ENCODE peak calls at places on chromosomes 7 and 10, in nine cellular contexts. One of them, this sample, is unnamed.

GRCh38 chr7:2931034-2931415 is 86.9 kb upstream of the GNA12 start:
- DNase-seq in spleen: peak
- DNase-seq in foreskin keratinocyte: no peak
- DNase-seq in MCF 10A: no peak
- DNase-seq in mucosa of descending colon: no peak
- DNase-seq in mesothelial cell of epicardium: no peak
- DNase-seq in PC-3: no peak
- DNase-seq in transverse colon: no peak
- DNase-seq in epithelial cell of esophagus: no peak
- DNase-seq in this sample: no peak

GRCh38 chr7:25369794-25370193 is 141.5 kb upstream of the NPVF start:
- DNase-seq in spleen: no peak
- DNase-seq in foreskin keratinocyte: no peak
- DNase-seq in MCF 10A: no peak
- DNase-seq in mucosa of descending colon: no peak
- DNase-seq in mesothelial cell of epicardium: no peak
- DNase-seq in PC-3: no peak
- DNase-seq in transverse colon: no peak
- DNase-seq in epithelial cell of esophagus: no peak
- DNase-seq in this sample: no peak

GRCh38 chr10:90289037-90289436 is 568.8 kb downstream of the HTR7 start:
- DNase-seq in spleen: no peak
- DNase-seq in foreskin keratinocyte: no peak
- DNase-seq in MCF 10A: no peak
- DNase-seq in mucosa of descending colon: no peak
- DNase-seq in mesothelial cell of epicardium: no peak
- DNase-seq in PC-3: peak
- DNase-seq in transverse colon: no peak
- DNase-seq in epithelial cell of esophagus: peak
- DNase-seq in this sample: no peak

GRCh38 chr10:30491204-30491603 is 57.2 kb downstream of the MAP3K8 start:
- DNase-seq in spleen: no peak
- DNase-seq in foreskin keratinocyte: peak
- DNase-seq in MCF 10A: peak
- DNase-seq in mucosa of descending colon: no peak
- DNase-seq in mesothelial cell of epicardium: no peak
- DNase-seq in PC-3: peak
- DNase-seq in transverse colon: no peak
- DNase-seq in epithelial cell of esophagus: peak
- DNase-seq in this sample: no peak

GRCh38 chr10:121772406-121772805 is 155.4 kb downstream of the ATE1 start:
- DNase-seq in spleen: no peak
- DNase-seq in foreskin keratinocyte: no peak
- DNase-seq in MCF 10A: no peak
- DNase-seq in mucosa of descending colon: no peak
- DNase-seq in mesothelial cell of epicardium: no peak
- DNase-seq in PC-3: no peak
- DNase-seq in transverse colon: no peak
- DNase-seq in epithelial cell of esophagus: no peak
- DNase-seq in this sample: no peak

GRCh38 chr7:121505021-121505420 is 108.9 kb upstream of the FAM3C start:
- DNase-seq in spleen: no peak
- DNase-seq in foreskin keratinocyte: peak
- DNase-seq in MCF 10A: no peak
- DNase-seq in mucosa of descending colon: no peak
- DNase-seq in mesothelial cell of epicardium: no peak
- DNase-seq in PC-3: peak
- DNase-seq in transverse colon: no peak
- DNase-seq in epithelial cell of esophagus: no peak
- DNase-seq in this sample: no peak

GRCh38 chr7:44884553-44885393 is 557 bp downstream of the PURB start:
- DNase-seq in spleen: peak
- DNase-seq in foreskin keratinocyte: no peak
- DNase-seq in MCF 10A: peak
- DNase-seq in mucosa of descending colon: peak
- DNase-seq in mesothelial cell of epicardium: peak
- DNase-seq in PC-3: peak
- DNase-seq in transverse colon: peak
- DNase-seq in epithelial cell of esophagus: peak
- DNase-seq in this sample: no peak

GRCh38 chr10:91036807-91037405 is 116.0 kb upstream of the ANKRD1 start:
- DNase-seq in spleen: no peak
- DNase-seq in foreskin keratinocyte: no peak
- DNase-seq in MCF 10A: peak
- DNase-seq in mucosa of descending colon: no peak
- DNase-seq in mesothelial cell of epicardium: no peak
- DNase-seq in PC-3: no peak
- DNase-seq in transverse colon: no peak
- DNase-seq in epithelial cell of esophagus: no peak
- DNase-seq in this sample: no peak

GRCh38 chr7:127571741-127572505 is 13.5 kb downstream of the GCC1 start:
- DNase-seq in spleen: no peak
- DNase-seq in foreskin keratinocyte: no peak
- DNase-seq in MCF 10A: no peak
- DNase-seq in mucosa of descending colon: no peak
- DNase-seq in mesothelial cell of epicardium: no peak
- DNase-seq in PC-3: no peak
- DNase-seq in transverse colon: no peak
- DNase-seq in epithelial cell of esophagus: no peak
- DNase-seq in this sample: no peak

GRCh38 chr10:77901743-77902142 is 24.8 kb downstream of the DLG5 start:
- DNase-seq in spleen: no peak
- DNase-seq in foreskin keratinocyte: no peak
- DNase-seq in MCF 10A: no peak
- DNase-seq in mucosa of descending colon: no peak
- DNase-seq in mesothelial cell of epicardium: no peak
- DNase-seq in PC-3: no peak
- DNase-seq in transverse colon: no peak
- DNase-seq in epithelial cell of esophagus: no peak
- DNase-seq in this sample: no peak

GRCh38 chr10:22229756-22230330 is 12.0 kb upstream of the EBLN1 start:
- DNase-seq in spleen: no peak
- DNase-seq in foreskin keratinocyte: no peak
- DNase-seq in MCF 10A: peak
- DNase-seq in mucosa of descending colon: no peak
- DNase-seq in mesothelial cell of epicardium: no peak
- DNase-seq in PC-3: peak
- DNase-seq in transverse colon: no peak
- DNase-seq in epithelial cell of esophagus: no peak
- DNase-seq in this sample: no peak

GRCh38 chr7:149727541-149728476 is 45.6 kb downstream of the ZNF467 start:
- DNase-seq in spleen: peak
- DNase-seq in foreskin keratinocyte: no peak
- DNase-seq in MCF 10A: no peak
- DNase-seq in mucosa of descending colon: no peak
- DNase-seq in mesothelial cell of epicardium: no peak
- DNase-seq in PC-3: no peak
- DNase-seq in transverse colon: no peak
- DNase-seq in epithelial cell of esophagus: no peak
- DNase-seq in this sample: no peak

GRCh38 chr7:44486693-44487092 is 3.8 kb downstream of the NUDCD3 start:
- DNase-seq in spleen: no peak
- DNase-seq in foreskin keratinocyte: peak
- DNase-seq in MCF 10A: peak
- DNase-seq in mucosa of descending colon: no peak
- DNase-seq in mesothelial cell of epicardium: no peak
- DNase-seq in PC-3: no peak
- DNase-seq in transverse colon: no peak
- DNase-seq in epithelial cell of esophagus: peak
- DNase-seq in this sample: no peak

GRCh38 chr7:116169060-116169459 is 41.3 kb upstream of the TES start:
- DNase-seq in spleen: no peak
- DNase-seq in foreskin keratinocyte: no peak
- DNase-seq in MCF 10A: no peak
- DNase-seq in mucosa of descending colon: no peak
- DNase-seq in mesothelial cell of epicardium: no peak
- DNase-seq in PC-3: peak
- DNase-seq in transverse colon: no peak
- DNase-seq in epithelial cell of esophagus: no peak
- DNase-seq in this sample: no peak

GRCh38 chr10:118840071-118840775 is 85.5 kb upstream of the CACUL1 start:
- DNase-seq in spleen: no peak
- DNase-seq in foreskin keratinocyte: peak
- DNase-seq in MCF 10A: peak
- DNase-seq in mucosa of descending colon: peak
- DNase-seq in mesothelial cell of epicardium: no peak
- DNase-seq in PC-3: peak
- DNase-seq in transverse colon: peak
- DNase-seq in epithelial cell of esophagus: peak
- DNase-seq in this sample: no peak

GRCh38 chr7:665751-666453 is 60.6 kb upstream of the DNAAF5 start:
- DNase-seq in spleen: peak
- DNase-seq in foreskin keratinocyte: no peak
- DNase-seq in MCF 10A: no peak
- DNase-seq in mucosa of descending colon: peak
- DNase-seq in mesothelial cell of epicardium: no peak
- DNase-seq in PC-3: no peak
- DNase-seq in transverse colon: no peak
- DNase-seq in epithelial cell of esophagus: no peak
- DNase-seq in this sample: no peak

DNA sequence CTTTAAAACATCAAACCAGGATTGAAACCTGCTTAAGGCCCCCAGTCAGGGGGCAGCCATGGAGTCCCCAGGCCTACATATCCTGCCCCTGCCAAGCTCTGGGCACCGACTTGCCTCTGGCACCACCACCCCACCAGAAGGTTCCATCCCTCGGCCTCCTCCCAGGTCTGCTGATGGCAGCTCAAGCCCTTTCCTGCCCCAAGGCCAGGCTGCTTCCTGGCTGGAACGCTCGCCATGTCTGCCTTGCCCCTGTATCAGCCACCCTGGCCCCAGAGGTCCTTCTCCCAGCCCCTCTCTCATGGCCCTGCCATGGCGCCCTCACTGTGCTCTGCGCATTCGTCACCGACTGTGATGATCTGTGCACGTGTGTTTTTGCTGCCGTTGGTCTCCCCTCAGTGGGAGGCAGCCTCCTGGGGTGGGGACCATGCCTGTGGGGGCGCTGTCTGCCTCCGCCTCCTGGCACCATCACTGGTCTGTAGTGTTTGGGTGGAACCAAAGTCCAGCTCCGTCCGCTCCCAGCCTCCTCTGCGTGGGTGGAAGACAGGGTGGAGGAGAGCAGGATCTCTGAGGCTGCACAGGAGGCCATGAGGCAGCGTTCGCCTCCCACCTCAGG is 3.2 kb downstream of the DPYSL4 start:
- DNase-seq in spleen: no peak
- DNase-seq in foreskin keratinocyte: no peak
- DNase-seq in MCF 10A: no peak
- DNase-seq in mucosa of descending colon: no peak
- DNase-seq in mesothelial cell of epicardium: no peak
- DNase-seq in PC-3: no peak
- DNase-seq in transverse colon: no peak
- DNase-seq in epithelial cell of esophagus: no peak
- DNase-seq in this sample: no peak
- TF ChIP-seq CTCF in spleen: no peak
- TF ChIP-seq CTCF in foreskin keratinocyte: no peak
- TF ChIP-seq CTCF in MCF 10A: no peak
- TF ChIP-seq CTCF in mucosa of descending colon: no peak
- TF ChIP-seq CTCF in mesothelial cell of epicardium: no peak
- TF ChIP-seq CTCF in PC-3: no peak
- TF ChIP-seq CTCF in transverse colon: no peak
- TF ChIP-seq CTCF in epithelial cell of esophagus: no peak
- TF ChIP-seq CTCF in this sample: no peak

GRCh38 chr7:31729195-31729804 is 42.3 kb downstream of the PPP1R17 start:
- DNase-seq in spleen: no peak
- DNase-seq in foreskin keratinocyte: peak
- DNase-seq in MCF 10A: no peak
- DNase-seq in mucosa of descending colon: no peak
- DNase-seq in mesothelial cell of epicardium: no peak
- DNase-seq in PC-3: peak
- DNase-seq in transverse colon: no peak
- DNase-seq in epithelial cell of esophagus: peak
- DNase-seq in this sample: no peak
- TF ChIP-seq CTCF in spleen: no peak
- TF ChIP-seq CTCF in foreskin keratinocyte: peak
- TF ChIP-seq CTCF in MCF 10A: no peak
- TF ChIP-seq CTCF in mucosa of descending colon: no peak
- TF ChIP-seq CTCF in mesothelial cell of epicardium: peak
- TF ChIP-seq CTCF in PC-3: peak
- TF ChIP-seq CTCF in transverse colon: no peak
- TF ChIP-seq CTCF in epithelial cell of esophagus: no peak
- TF ChIP-seq CTCF in this sample: no peak

DNA sequence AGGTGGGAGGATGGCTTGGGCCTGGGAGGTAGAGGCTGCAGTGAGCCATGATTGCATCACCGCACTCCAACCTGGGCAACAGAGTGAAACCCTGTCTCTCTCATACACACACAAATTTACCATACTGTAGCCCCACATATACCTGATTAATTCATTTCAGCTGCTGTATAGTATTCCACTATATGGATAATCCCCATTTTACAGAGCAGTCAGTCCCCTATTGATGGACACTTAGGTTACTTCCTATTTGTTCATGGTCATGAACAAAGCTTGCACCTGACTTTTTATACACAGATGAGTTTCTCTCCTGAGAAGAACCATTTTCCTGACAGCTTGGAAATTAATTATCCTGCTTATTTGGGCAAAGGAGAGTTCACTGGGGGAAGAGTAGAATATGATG is 59.2 kb downstream of the EMX2 start:
- DNase-seq in spleen: no peak
- DNase-seq in foreskin keratinocyte: no peak
- DNase-seq in MCF 10A: no peak
- DNase-seq in mucosa of descending colon: no peak
- DNase-seq in mesothelial cell of epicardium: no peak
- DNase-seq in PC-3: no peak
- DNase-seq in transverse colon: no peak
- DNase-seq in epithelial cell of esophagus: no peak
- DNase-seq in this sample: no peak
- TF ChIP-seq CTCF in spleen: no peak
- TF ChIP-seq CTCF in foreskin keratinocyte: no peak
- TF ChIP-seq CTCF in MCF 10A: no peak
- TF ChIP-seq CTCF in mucosa of descending colon: no peak
- TF ChIP-seq CTCF in mesothelial cell of epicardium: no peak
- TF ChIP-seq CTCF in PC-3: no peak
- TF ChIP-seq CTCF in transverse colon: no peak
- TF ChIP-seq CTCF in epithelial cell of esophagus: no peak
- TF ChIP-seq CTCF in this sample: no peak

GRCh38 chr7:76106893-76107292 is 59.0 kb downstream of the MDH2 start:
- DNase-seq in spleen: no peak
- DNase-seq in foreskin keratinocyte: no peak
- DNase-seq in MCF 10A: no peak
- DNase-seq in mucosa of descending colon: no peak
- DNase-seq in mesothelial cell of epicardium: no peak
- DNase-seq in PC-3: no peak
- DNase-seq in transverse colon: no peak
- DNase-seq in epithelial cell of esophagus: no peak
- DNase-seq in this sample: no peak

DNA sequence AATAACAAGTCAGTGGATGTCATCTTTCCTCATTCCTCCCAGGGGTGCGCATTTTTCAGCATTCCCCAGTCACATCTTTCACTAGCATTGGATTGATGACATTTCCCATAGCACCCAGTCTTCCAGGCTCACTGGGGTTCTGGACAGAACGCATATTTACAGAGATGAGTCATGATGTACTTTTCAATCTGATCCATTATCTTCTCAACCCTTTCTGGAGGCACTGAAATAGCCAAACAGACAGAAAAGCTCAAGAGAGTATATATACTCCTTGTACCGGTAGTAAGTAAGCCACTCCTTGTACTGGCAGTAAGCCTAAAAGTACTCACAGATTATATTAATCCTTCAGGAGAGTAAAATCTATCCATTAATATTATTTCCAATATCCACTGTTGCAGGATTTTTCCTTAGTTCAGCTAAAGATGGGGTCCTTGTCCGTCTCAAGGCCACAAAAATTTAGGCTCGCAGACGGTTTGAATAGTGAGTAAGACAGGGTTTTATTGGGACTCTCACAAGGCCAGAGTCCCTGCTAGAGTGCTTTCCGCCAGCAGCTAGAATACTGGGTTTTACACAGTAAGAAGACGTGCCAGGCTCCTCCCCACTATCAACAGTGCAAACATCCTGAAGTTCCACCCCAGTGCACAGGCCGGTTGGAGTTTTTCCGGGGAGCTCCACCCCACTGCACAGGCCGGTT is 60.8 kb downstream of the MDH2 start:
- DNase-seq in spleen: no peak
- DNase-seq in foreskin keratinocyte: no peak
- DNase-seq in MCF 10A: no peak
- DNase-seq in mucosa of descending colon: peak
- DNase-seq in mesothelial cell of epicardium: no peak
- DNase-seq in PC-3: peak
- DNase-seq in transverse colon: peak
- DNase-seq in epithelial cell of esophagus: peak
- DNase-seq in this sample: no peak
- TF ChIP-seq CTCF in spleen: no peak
- TF ChIP-seq CTCF in foreskin keratinocyte: no peak
- TF ChIP-seq CTCF in MCF 10A: no peak
- TF ChIP-seq CTCF in mucosa of descending colon: no peak
- TF ChIP-seq CTCF in mesothelial cell of epicardium: no peak
- TF ChIP-seq CTCF in PC-3: no peak
- TF ChIP-seq CTCF in transverse colon: no peak
- TF ChIP-seq CTCF in epithelial cell of esophagus: no peak
- TF ChIP-seq CTCF in this sample: no peak